ENCODE peak calls at places on chromosome 3, in seven cellular contexts. V, P, O, U, B, H and G are unnamed samples.
A peak's percentile ranks its signal among the peaks of the same experiment; 100 is the strongest.

GRCh38 chr3:61562810-61563613 is 1.6 kb downstream of the PTPRG start:
- DNase-seq in V (peak; percentile 44), P (peak; percentile 37), O (peak; percentile 38), U (peak; percentile 80), B (peak; percentile 47), H (no peak), G (peak; percentile 90)

GRCh38 chr3:195188530-195188917 is 82.4 kb downstream of the XXYLT1 start:
- DNase-seq in V (no peak), P (no peak), O (no peak), U (no peak), B (no peak), H (no peak), G (no peak)

GRCh38 chr3:104353951-104354350 is 1012.8 kb upstream of the ALCAM start:
- DNase-seq in V (no peak), P (no peak), O (no peak), U (no peak), B (no peak), H (no peak), G (no peak)

GRCh38 chr3:142817356-142817755 is 71.5 kb downstream of the PCOLCE2 start:
- DNase-seq in V (no peak), P (no peak), O (no peak), U (no peak), B (no peak), H (no peak), G (no peak)

GRCh38 chr3:168877899-168878298 is 782.2 kb upstream of the GOLIM4 start:
- DNase-seq in V (peak; percentile 33), P (no peak), O (peak; percentile 88), U (no peak), B (no peak), H (no peak), G (no peak)

GRCh38 chr3:133964547-133964946 is 65.2 kb downstream of the SLCO2A1 start:
- DNase-seq in V (no peak), P (no peak), O (peak; percentile 19), U (no peak), B (no peak), H (no peak), G (no peak)

GRCh38 chr3:37163262-37164020 is 10.9 kb downstream of the LRRFIP2 start:
- DNase-seq in V (no peak), P (no peak), O (peak; percentile 39), U (no peak), B (no peak), H (no peak), G (peak; percentile 74)

GRCh38 chr3:136958931-136959330 is 1.1 kb downstream of the IL20RB start:
- DNase-seq in V (no peak), P (no peak), O (no peak), U (no peak), B (no peak), H (no peak), G (no peak)

GRCh38 chr3:13513051-13513912 is 33.2 kb downstream of the HDAC11 start:
- DNase-seq in V (peak; percentile 52), P (peak; percentile 53), O (no peak), U (peak; percentile 57), B (no peak), H (no peak), G (peak; percentile 69)

GRCh38 chr3:78420611-78421010 is 1347.2 kb downstream of the ROBO1 start:
- DNase-seq in V (no peak), P (no peak), O (no peak), U (no peak), B (no peak), H (no peak), G (no peak)

DNA sequence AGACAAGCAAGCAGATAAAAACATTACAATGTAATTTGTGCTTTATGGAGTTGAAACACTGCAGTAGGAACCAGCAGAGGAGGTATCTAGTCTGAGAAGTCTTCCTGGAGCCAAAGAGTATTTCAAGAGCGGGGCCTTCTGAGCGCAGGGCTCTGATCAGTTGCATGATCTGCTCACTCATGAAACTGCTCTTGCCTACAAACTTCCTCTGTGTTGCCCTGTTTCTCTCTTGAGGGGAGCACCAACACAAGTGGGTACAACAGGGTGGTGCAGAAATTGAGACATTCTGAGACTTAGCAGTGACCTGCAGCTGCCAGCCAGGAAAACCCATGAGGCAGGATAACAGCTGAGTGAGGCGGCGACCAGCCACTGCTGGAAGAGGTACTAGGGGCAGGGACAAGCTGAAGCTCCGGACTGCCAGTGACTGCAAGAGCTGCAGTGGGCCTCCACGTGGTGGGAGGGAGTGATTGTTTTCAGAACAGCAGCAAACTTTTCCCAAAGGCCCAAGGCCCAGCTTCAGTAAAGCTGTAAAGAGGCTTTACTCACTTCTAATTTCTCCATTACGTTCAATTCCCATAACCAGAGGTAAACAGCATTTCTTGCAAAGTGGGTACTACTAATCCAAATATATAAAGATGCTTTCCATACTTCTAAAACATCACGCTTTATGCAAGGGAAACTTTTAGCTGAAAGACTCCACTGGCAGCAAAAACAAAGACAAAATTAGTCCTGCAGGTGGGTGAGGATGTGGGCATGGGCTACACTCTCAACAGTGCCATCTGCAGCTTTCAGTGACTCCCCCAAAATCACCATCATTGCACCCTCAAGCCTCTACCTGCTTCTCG is 69.0 kb upstream of the LPP start:
- DNase-seq in V (no peak), P (no peak), O (no peak), U (no peak), B (no peak), H (no peak), G (no peak)
- TF ChIP-seq CTCF in V (no peak), P (no peak), O (no peak), U (no peak), B (no peak), H (no peak), G (no peak)

DNA sequence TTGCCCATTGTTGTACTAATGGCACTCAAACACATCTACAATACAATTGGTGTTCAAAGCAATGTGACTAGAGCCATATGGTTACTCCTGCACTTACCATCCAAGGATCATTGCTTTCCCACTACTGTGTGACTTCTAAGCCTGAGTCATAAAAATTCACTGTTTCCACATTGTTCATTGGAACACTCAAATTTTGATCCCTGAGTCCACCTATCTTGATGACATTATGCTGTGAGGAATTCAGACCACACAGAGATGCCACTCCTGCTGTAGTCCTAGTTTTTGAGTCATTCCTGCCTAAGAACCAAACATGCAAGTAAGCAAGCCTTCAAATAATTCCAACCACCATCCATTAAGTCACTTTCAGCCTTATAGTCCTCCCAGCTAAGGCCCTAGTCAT is 176.2 kb downstream of the EFHB start:
- DNase-seq in V (no peak), P (no peak), O (no peak), U (no peak), B (no peak), H (no peak), G (no peak)
- H3K27ac ChIP-seq in V (no peak overlapping the region), P (no peak overlapping the region), O (no peak overlapping the region), U (no peak overlapping the region), B (no peak overlapping the region), H (no peak overlapping the region), G (no peak overlapping the region)

GRCh38 chr3:41715376-41715775 is 246.5 kb downstream of the ULK4 start:
- DNase-seq in V (no peak), P (no peak), O (no peak), U (no peak), B (no peak), H (no peak), G (no peak)

GRCh38 chr3:41710646-41711388 is 251.1 kb downstream of the ULK4 start:
- DNase-seq in V (no peak), P (no peak), O (peak; percentile 33), U (no peak), B (no peak), H (peak; percentile 51), G (no peak)

GRCh38 chr3:41711656-41712055 is 250.2 kb downstream of the ULK4 start:
- DNase-seq in V (no peak), P (no peak), O (no peak), U (no peak), B (no peak), H (no peak), G (no peak)

GRCh38 chr3:41717591-41718093 is 244.3 kb downstream of the ULK4 start:
- DNase-seq in V (no peak), P (no peak), O (no peak), U (no peak), B (no peak), H (no peak), G (no peak)

GRCh38 chr3:41716391-41716910 is 245.5 kb downstream of the ULK4 start:
- DNase-seq in V (peak; percentile 21), P (no peak), O (no peak), U (no peak), B (no peak), H (peak; percentile 3), G (no peak)
- TF ChIP-seq CTCF in V (peak; percentile 70), P (peak; percentile 44), O (peak; percentile 36), U (no peak), B (peak; percentile 31), H (peak; percentile 70), G (peak; percentile 72)

DNA sequence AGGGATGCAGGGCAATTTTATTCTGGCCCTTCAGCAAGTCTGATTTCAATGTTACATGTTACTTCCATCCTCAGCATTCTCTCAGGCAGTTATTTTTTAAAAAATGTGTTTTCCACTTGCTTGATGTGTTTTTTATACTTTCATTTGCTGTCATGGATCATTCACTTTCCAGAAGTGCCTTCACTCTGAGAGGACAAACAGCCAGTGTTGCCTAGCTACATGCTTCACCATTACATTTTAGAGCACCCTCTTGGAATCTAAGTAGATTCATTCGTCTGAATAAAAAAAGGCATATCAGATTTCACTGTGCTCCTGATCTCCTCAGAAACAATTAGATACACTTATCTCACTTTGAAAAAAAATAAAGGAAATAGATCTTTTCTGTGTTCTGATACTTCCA is 93.6 kb upstream of the POU1F1 start:
- DNase-seq in V (no peak), P (no peak), O (no peak), U (no peak), B (no peak), H (no peak), G (no peak)
- H3K27ac ChIP-seq in V (no peak overlapping the region), P (no peak overlapping the region), O (no peak overlapping the region), U (no peak overlapping the region), B (no peak overlapping the region), H (no peak overlapping the region), G (no peak overlapping the region)

DNA sequence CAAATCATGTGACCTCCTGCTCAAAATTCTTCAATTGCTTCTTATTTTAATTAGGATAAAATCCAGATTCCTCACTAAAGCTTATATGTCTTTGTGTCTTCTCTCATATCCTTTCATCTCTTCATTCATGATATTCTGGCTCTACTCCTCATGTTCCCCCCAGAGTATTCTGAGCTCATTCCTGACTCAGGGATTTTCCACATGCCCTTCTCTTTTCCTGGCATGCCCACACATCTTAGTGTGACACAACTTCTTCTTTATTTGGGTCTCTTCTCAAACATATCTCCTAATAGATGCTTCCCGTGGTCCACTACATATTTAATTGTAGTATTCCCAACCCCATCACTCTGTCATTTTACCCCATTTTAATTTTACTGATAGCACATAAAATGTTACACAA is 15.2 kb upstream of the MBNL1 start:
- DNase-seq in V (no peak), P (no peak), O (no peak), U (no peak), B (no peak), H (no peak), G (no peak)
- TF ChIP-seq CTCF in V (no peak), P (no peak), O (no peak), U (no peak), B (no peak), H (no peak), G (no peak)